ENCODE peak calls at places on chromosomes 3 and 15, in four cellular contexts. B, U, V and Y are unnamed samples.

GRCh38 chr3:79960594-79960993 is 192.8 kb upstream of the ROBO1 start:
- DNase-seq in V (no peak), U (no peak), B (no peak), Y (no peak)

GRCh38 chr3:78878011-78878410 is 889.8 kb downstream of the ROBO1 start:
- DNase-seq in V (no peak), U (no peak), B (peak), Y (no peak)

GRCh38 chr3:161890147-161890625 is 393.6 kb downstream of the OTOL1 start:
- DNase-seq in U (no peak), B (peak), V (no peak), Y (no peak)

GRCh38 chr3:49841126-49841525 is 15.2 kb downstream of the TRAIP start:
- DNase-seq in U (no peak), B (peak), V (no peak), Y (no peak)

GRCh38 chr3:10941972-10942371 is 50.6 kb upstream of the SLC6A1 start:
- DNase-seq in B (no peak), U (peak), V (no peak), Y (no peak)

GRCh38 chr3:144590854-144591253 is 619.2 kb downstream of the DIPK2A start:
- DNase-seq in V (no peak), B (peak), U (no peak), Y (no peak)

GRCh38 chr3:12338595-12339546 is 50.0 kb downstream of the PPARG start:
- DNase-seq in B (no peak), V (no peak), U (no peak), Y (no peak)

GRCh38 chr3:23712095-23712494 is 93.7 kb upstream of the UBE2E1 start:
- DNase-seq in B (no peak), U (no peak), V (no peak), Y (no peak)

GRCh38 chr15:95292790-95293450 is 1037.6 kb upstream of the NR2F2 start:
- DNase-seq in B (peak), V (no peak), U (no peak), Y (no peak)